ENCODE peak calls at places on chromosomes 2 and 18, in seven cellular contexts. W is mesendoderm, P is GM23248, L is IMR-90, Q is MM.1S, Z is spleen, V is neuronal stem cell. G is an unnamed sample.

GRCh38 chr18:68428026-68428425 is 286.9 kb downstream of the TMX3 start:
- DNase-seq in Z (no peak), Q (no peak), W (peak; percentile 34), L (peak; percentile 93), P (peak; percentile 92), V (no peak), G (no peak)

GRCh38 chr18:48541026-48541746 is 2.4 kb downstream of the CTIF start:
- DNase-seq in V (peak; percentile 65), P (peak; percentile 94), L (peak; percentile 75), Q (peak; percentile 60), Z (peak; percentile 93), W (peak; percentile 90), G (peak; percentile 51)

GRCh38 chr2:233163486-233164103 is 87.9 kb upstream of the ATG16L1 start:
- DNase-seq in P (no peak), W (no peak), Z (no peak), L (no peak), Q (no peak), V (no peak), G (no peak)

GRCh38 chr2:3192920-3193319 is 184.7 kb downstream of the EIPR1 start:
- DNase-seq in P (no peak), Z (peak; percentile 52), Q (no peak), V (no peak), L (no peak), W (no peak), G (no peak)

GRCh38 chr2:134139615-134140014 is 114.3 kb upstream of the MGAT5 start:
- DNase-seq in Z (no peak), Q (no peak), P (no peak), V (no peak), W (no peak), L (no peak), G (no peak)

GRCh38 chr18:46656326-46657114 is 500 bp downstream of the LOXHD1 start:
- DNase-seq in Q (no peak), V (no peak), P (no peak), W (no peak), L (no peak), Z (peak; percentile 65), G (no peak)

GRCh38 chr2:205161156-205161555 is 521.1 kb upstream of the NRP2 start:
- DNase-seq in Z (no peak), V (no peak), P (peak; percentile 3), W (no peak), Q (peak; percentile 79), L (peak; percentile 26), G (no peak)

GRCh38 chr2:73979686-73980085 is 5.0 kb upstream of the TET3 start:
- DNase-seq in L (peak; percentile 92), Z (no peak), Q (no peak), W (no peak), V (no peak), P (peak; percentile 95), G (no peak)

GRCh38 chr2:11118761-11119160 is 36.5 kb upstream of the SLC66A3 start:
- DNase-seq in L (peak; percentile 41), W (no peak), Q (no peak), Z (no peak), V (no peak), P (peak; percentile 34), G (no peak)

GRCh38 chr18:44321868-44322590 is 358.7 kb upstream of the SETBP1 start:
- DNase-seq in V (no peak), Z (no peak), L (no peak), P (no peak), W (no peak), Q (no peak), G (no peak)

GRCh38 chr2:205024822-205025518 is 479.7 kb downstream of the PARD3B start:
- DNase-seq in Q (no peak), V (no peak), W (peak; percentile 50), Z (no peak), L (peak; percentile 98), P (peak; percentile 97), G (no peak)

GRCh38 chr18:74336656-74337055 is 21.0 kb downstream of the C18orf63 start:
- DNase-seq in Q (no peak), L (no peak), V (no peak), Z (no peak), P (no peak), W (no peak), G (no peak)

GRCh38 chr2:40210968-40211353 is 240.9 kb downstream of the SLC8A1 start:
- DNase-seq in V (no peak), L (no peak), Z (no peak), W (no peak), P (no peak), Q (no peak), G (no peak)

GRCh38 chr2:46297546-46298271 is 502 bp downstream of the EPAS1 start:
- DNase-seq in L (no peak), W (peak; percentile 62), Q (peak; percentile 77), V (peak; percentile 44), Z (peak; percentile 94), P (peak; percentile 53), G (no peak)

GRCh38 chr2:152320166-152320565 is 14.8 kb upstream of the FMNL2 start:
- DNase-seq in P (peak; percentile 44), V (no peak), W (no peak), Q (no peak), Z (no peak), L (peak; percentile 23), G (no peak)

GRCh38 chr2:202965810-202966454 is 48.7 kb upstream of the NBEAL1 start:
- DNase-seq in V (no peak), P (peak; percentile 50), Z (no peak), L (peak; percentile 63), W (peak; percentile 92), Q (peak; percentile 65), G (peak; percentile 48)
- H3K27ac ChIP-seq in V (no peak overlapping the region), P (peak overlapping the region; percentile 16), Z (no peak overlapping the region), L (no peak overlapping the region), W (no peak overlapping the region), Q (no peak overlapping the region), G (peak overlapping the region; percentile 8)

DNA sequence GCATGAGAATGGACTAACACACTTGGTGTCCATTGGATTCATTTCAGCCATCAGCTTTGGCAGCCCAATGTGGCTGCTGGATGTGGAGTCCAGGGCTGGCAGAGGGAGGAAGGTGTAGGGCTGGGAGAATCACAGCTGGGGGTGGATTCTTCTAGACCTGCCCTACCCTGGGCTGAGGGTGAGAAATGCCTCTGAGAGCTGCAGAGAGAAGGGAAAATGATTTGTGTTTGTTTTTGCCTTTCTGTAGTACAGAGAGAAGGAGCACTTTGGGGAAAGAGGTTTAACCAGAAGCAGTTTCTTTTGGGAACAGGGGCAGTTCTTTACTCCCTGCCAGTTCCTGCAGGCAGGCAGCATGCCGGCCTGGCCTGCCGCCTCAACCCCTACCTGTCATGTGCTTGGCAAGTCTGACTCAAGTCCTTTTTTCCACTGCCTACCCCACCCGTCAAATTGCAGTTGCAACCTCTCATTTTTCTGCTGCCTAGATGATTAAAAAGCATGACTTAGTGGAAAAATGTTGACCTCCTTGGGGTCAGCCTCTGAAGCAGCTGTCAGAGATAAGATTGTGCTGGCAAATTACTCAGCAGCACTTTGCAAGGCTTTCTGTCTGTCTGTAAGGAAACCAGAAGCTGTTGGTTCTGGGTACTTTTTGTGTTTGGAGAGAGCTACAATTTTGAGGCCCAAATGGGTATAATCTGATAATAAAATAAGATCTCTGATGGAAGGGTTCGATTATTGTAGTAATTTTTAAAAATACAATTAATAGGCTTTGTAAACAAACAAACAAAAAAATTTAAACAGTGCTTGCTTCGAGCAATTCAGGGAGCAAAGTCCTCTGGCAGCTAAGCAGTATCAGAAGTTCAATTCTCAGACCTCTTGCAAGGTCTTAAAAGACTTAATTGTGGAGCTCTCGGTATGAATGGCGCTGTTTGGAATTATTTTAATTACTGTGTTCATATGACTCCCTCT is 21.7 kb downstream of the LBH start:
- DNase-seq in P (peak; percentile 88), Z (no peak), L (peak; percentile 85), V (no peak), Q (no peak), W (peak; percentile 79), G (peak; percentile 19)
- H3K27ac ChIP-seq in P (peak overlapping the region; percentile 88), Z (peak overlapping the region; percentile 67), L (peak overlapping the region; percentile 90), V (no peak overlapping the region), Q (no peak overlapping the region), W (peak overlapping the region; percentile 19), G (no peak overlapping the region)

GRCh38 chr2:95159690-95160449 is at the start of gene ZNF514:
- DNase-seq in V (peak; percentile 69), P (peak; percentile 90), Q (peak; percentile 49), L (peak; percentile 64), W (peak; percentile 58), Z (peak; percentile 94), G (peak; percentile 55)
- H3K27ac ChIP-seq in V (no peak within 1 kb of the TSS), P (peak within 1 kb of the TSS; percentile 38), Q (no peak within 1 kb of the TSS), L (peak within 1 kb of the TSS; percentile 64), W (no peak within 1 kb of the TSS), Z (peak within 1 kb of the TSS; percentile 77), G (peak within 1 kb of the TSS; percentile 47)

GRCh38 chr2:27730249-27730648 is 41.3 kb upstream of the MRPL33 start:
- DNase-seq in Z (no peak), L (no peak), W (no peak), Q (no peak), V (no peak), P (no peak), G (no peak)
- H3K27ac ChIP-seq in Z (peak overlapping the region; percentile 23), L (no peak overlapping the region), W (no peak overlapping the region), Q (no peak overlapping the region), V (no peak overlapping the region), P (no peak overlapping the region), G (no peak overlapping the region)

GRCh38 chr2:64658269-64658668 is 4.6 kb upstream of the SERTAD2 start:
- DNase-seq in P (no peak), L (no peak), V (no peak), Z (peak; percentile 79), Q (no peak), W (no peak), G (peak; percentile 66)
- H3K27ac ChIP-seq in P (no peak overlapping the region), L (no peak overlapping the region), V (no peak overlapping the region), Z (peak overlapping the region; percentile 100), Q (no peak overlapping the region), W (no peak overlapping the region), G (peak overlapping the region; percentile 94)

GRCh38 chr2:71465356-71465755 is 12.0 kb downstream of the DYSF start:
- DNase-seq in Z (no peak), W (no peak), Q (no peak), P (no peak), V (no peak), L (no peak), G (no peak)

GRCh38 chr2:71465961-71466300 is 12.6 kb downstream of the DYSF start:
- DNase-seq in Z (no peak), W (no peak), V (no peak), L (no peak), P (no peak), Q (no peak), G (no peak)

GRCh38 chr2:71466301-71467179 is 13.2 kb downstream of the DYSF start:
- DNase-seq in L (no peak), V (peak; percentile 54), P (peak; percentile 50), Q (no peak), Z (peak; percentile 86), W (peak; percentile 47), G (no peak)

GRCh38 chr2:71468279-71469015 is 15.1 kb downstream of the DYSF start:
- DNase-seq in L (no peak), W (no peak), Z (no peak), V (no peak), P (no peak), Q (no peak), G (no peak)

GRCh38 chr2:71467180-71467815 is 13.9 kb downstream of the DYSF start:
- DNase-seq in L (no peak), P (no peak), V (no peak), Z (no peak), W (no peak), Q (no peak), G (no peak)
- H3K27ac ChIP-seq in L (no peak overlapping the region), P (no peak overlapping the region), V (no peak overlapping the region), Z (peak overlapping the region; percentile 83), W (no peak overlapping the region), Q (no peak overlapping the region), G (no peak overlapping the region)